ENCODE peak calls at places on chromosomes 11 and 22, in ten cellular contexts. T is right lobe of liver, U is testis, Q is A549, X is colonic mucosa, G is kidney, E is sigmoid colon, D is HCT116, V is K562, C is cardiac muscle cell. L is an unnamed sample. For H3K4me1, the result is how much of the 10 kb centered on the place peaks cover.

GRCh38 chr11:3196161-3197043 is 22.2 kb downstream of the MRGPRG start:
- DNase-seq in X (no peak), C (no peak), D (no peak), U (peak), G (peak), E (peak), T (no peak), V (no peak), Q (no peak), L (no peak)

GRCh38 chr11:26483101-26483500 is 89.0 kb downstream of the MUC15 start:
- DNase-seq in T (no peak), V (no peak), G (no peak), E (no peak), D (no peak), U (no peak), Q (no peak), X (no peak), C (no peak), L (no peak)

GRCh38 chr22:43135565-43135964 is 7.6 kb downstream of the MCAT start:
- DNase-seq in G (no peak), T (no peak), D (no peak), X (no peak), Q (no peak), E (no peak), C (no peak), U (no peak), V (no peak), L (no peak)

GRCh38 chr22:40310081-40310770 is 36.1 kb upstream of the ADSL start:
- DNase-seq in G (no peak), D (no peak), T (no peak), U (no peak), V (no peak), E (peak), C (peak), X (no peak), Q (no peak), L (no peak)

GRCh38 chr11:75031771-75032549 is 43.2 kb downstream of the NEU3 start:
- DNase-seq in T (peak), V (peak), E (peak), X (peak), D (peak), C (peak), Q (peak), G (peak), U (peak), L (peak)

GRCh38 chr11:64092761-64093136 is 57.0 kb downstream of the FLRT1 start:
- DNase-seq in G (no peak), C (no peak), T (no peak), U (no peak), V (no peak), E (no peak), D (no peak), X (no peak), Q (no peak), L (no peak)

GRCh38 chr22:44648821-44649566 is 53.0 kb upstream of the PRR5 start:
- DNase-seq in G (peak), T (no peak), D (no peak), U (no peak), V (no peak), C (peak), Q (no peak), X (peak), E (peak), L (peak)

GRCh38 chr11:65115361-65116082 is 2.0 kb downstream of the ZNHIT2 start:
- DNase-seq in X (no peak), E (no peak), U (no peak), T (no peak), D (no peak), G (peak), Q (no peak), C (no peak), V (no peak), L (no peak)

GRCh38 chr11:119375629-119376196 is 5.8 kb downstream of the USP2 start:
- DNase-seq in E (peak), G (peak), X (peak), D (no peak), U (peak), Q (no peak), V (peak), T (peak), C (peak), L (no peak)

GRCh38 chr11:77449060-77449521 is 24.8 kb downstream of the PAK1 start:
- DNase-seq in U (no peak), C (no peak), E (no peak), X (no peak), G (no peak), V (no peak), Q (no peak), T (no peak), D (no peak), L (peak)

GRCh38 chr11:11148598-11148997 is 204.5 kb downstream of the CSNK2A3 start:
- DNase-seq in C (no peak), G (no peak), U (no peak), T (no peak), E (no peak), Q (no peak), D (no peak), V (no peak), X (no peak), L (no peak)

GRCh38 chr11:10796191-10796590 is 12.5 kb downstream of the EIF4G2 start:
- DNase-seq in D (no peak), C (no peak), U (no peak), G (no peak), X (no peak), E (no peak), V (no peak), Q (no peak), T (no peak), L (no peak)

GRCh38 chr11:69920500-69921428 is 101.5 kb upstream of the FGF3 start:
- DNase-seq in V (no peak), G (peak), C (no peak), T (peak), X (no peak), E (peak), U (no peak), D (no peak), Q (no peak), L (no peak)

GRCh38 chr11:3837793-3838192 is 3.0 kb downstream of the RHOG start:
- DNase-seq in T (peak), D (no peak), G (no peak), U (peak), V (peak), X (peak), E (peak), C (peak), Q (no peak), L (no peak)

GRCh38 chr11:112734207-112734606 is 227.0 kb upstream of the NCAM1 start:
- DNase-seq in U (peak), T (no peak), V (no peak), G (no peak), E (no peak), Q (no peak), X (no peak), C (peak), D (no peak), L (peak)

GRCh38 chr11:134032501-134033091 is 36.3 kb upstream of the JAM3 start:
- DNase-seq in Q (no peak), X (peak), T (no peak), G (peak), D (no peak), U (peak), C (no peak), V (no peak), E (peak), L (no peak)

GRCh38 chr11:3123761-3124733 is 41.1 kb downstream of the OSBPL5 start:
- DNase-seq in Q (peak), E (peak), G (peak), C (peak), X (peak), D (peak), V (no peak), T (peak), U (peak), L (peak)

GRCh38 chr11:129230006-129230405 is 37.9 kb upstream of the ARHGAP32 start:
- DNase-seq in U (no peak), D (no peak), C (peak), G (no peak), V (no peak), E (no peak), T (no peak), Q (no peak), X (no peak), L (no peak)

GRCh38 chr11:110337570-110338193 is 41.3 kb upstream of the RDX start:
- DNase-seq in T (no peak), Q (no peak), U (no peak), C (peak), G (no peak), E (no peak), D (peak), X (no peak), V (no peak), L (peak)

GRCh38 chr11:45163956-45164575 is 17.6 kb downstream of the PRDM11 start:
- DNase-seq in T (no peak), X (no peak), G (no peak), V (no peak), U (no peak), D (no peak), Q (no peak), C (no peak), E (peak), L (no peak)
- H3K4me1 ChIP-seq in T (under half), X (under half), G (under half), V (under half), U (under half), D (under half), Q (under half), C (under half), E (under half), L (under half)

DNA sequence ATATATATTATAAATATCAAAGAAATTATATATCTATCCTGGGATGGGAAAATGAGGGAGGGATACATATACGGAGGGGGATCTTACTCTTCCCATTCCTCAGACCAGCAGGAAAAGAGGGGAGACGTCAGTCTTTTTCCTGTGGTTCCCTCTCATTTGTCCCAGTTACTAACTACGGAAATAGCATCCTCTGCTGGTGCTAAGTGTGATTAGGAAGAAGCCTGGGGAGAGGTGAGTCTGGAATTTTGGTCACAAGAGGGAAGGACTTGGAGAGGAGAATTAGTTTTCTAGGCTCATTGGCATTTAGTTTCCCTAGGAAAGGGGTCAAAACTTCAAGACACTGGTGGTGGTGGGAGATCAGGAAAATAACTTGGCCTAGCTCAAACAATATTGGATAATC is 11.6 kb downstream of the MED19 start:
- DNase-seq in Q (no peak), D (no peak), T (no peak), E (no peak), G (no peak), X (no peak), C (no peak), U (no peak), V (no peak), L (no peak)
- TF ChIP-seq CTCF in Q (no peak), D (peak), T (no peak), E (no peak), G (no peak), X (no peak), C (no peak), U (no peak), V (no peak), L (peak)

GRCh38 chr22:46429327-46429853 is 93.9 kb downstream of the TRMU start:
- DNase-seq in G (no peak), T (no peak), E (no peak), X (peak), U (no peak), V (no peak), Q (no peak), D (no peak), C (no peak), L (no peak)
- H3K4me1 ChIP-seq in G (under half), T (under half), E (under half), X (under half), U (under half), V (under half), Q (under half), D (under half), C (under half), L (under half)

DNA sequence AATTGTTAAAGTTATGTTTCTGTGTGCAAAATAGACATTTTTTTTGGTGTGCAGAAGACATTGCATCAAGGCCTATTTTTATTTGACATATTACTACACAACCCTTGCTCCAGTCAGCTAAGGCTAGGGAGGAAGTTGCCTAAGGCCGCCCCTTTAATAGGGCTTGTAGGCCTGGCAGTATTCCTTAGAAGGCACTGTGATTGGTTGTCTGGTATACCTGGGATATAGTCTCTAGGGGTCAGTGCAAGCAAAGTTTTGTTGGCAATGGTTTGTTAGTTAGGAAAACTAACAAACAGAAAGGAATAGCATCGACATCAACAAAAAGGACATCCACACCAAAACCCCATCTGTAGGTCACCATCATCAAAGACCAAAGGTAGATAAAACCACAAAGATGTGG is 16.9 kb downstream of the CCDC15 start:
- DNase-seq in G (no peak), U (no peak), C (peak), Q (peak), V (peak), D (peak), X (no peak), T (no peak), E (no peak), L (peak)
- TF ChIP-seq CTCF in G (no peak), U (no peak), C (no peak), Q (no peak), V (no peak), D (peak), X (no peak), T (no peak), E (no peak), L (peak)

GRCh38 chr22:20788627-20789344 is 14.9 kb downstream of the SERPIND1 start:
- DNase-seq in G (no peak), Q (no peak), V (no peak), C (no peak), T (no peak), E (no peak), U (no peak), D (no peak), X (no peak), L (no peak)
- H3K4me1 ChIP-seq in G (under half), Q (under half), V (under half), C (under half), T (under half), E (under half), U (under half), D (under half), X (under half), L (under half)

DNA sequence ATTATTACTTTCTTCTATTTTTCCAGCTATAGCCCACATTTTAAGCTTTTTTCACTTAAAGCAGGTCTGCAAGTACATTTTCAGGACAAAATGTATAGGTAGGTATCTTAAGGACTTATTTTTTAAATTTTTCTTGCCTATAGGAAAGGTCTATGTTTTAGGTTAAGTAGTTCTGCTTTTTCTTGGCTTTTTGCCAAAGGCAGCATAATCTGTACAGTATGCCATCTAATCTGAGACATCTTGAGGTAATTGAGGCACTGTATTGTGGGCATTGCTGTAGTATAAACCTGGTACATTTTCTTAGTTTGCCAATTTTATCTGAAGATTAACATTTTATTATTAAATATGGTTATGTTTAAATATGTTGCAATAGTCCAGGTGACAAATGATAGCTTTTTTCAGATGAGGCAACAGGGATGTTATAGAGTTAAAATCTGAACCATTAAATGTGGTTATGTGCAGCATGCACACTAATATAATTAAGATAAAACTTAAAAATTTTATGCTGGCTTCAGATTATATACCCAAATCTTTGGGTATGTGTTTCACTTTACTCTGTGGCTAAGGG is 42.9 kb downstream of the QSER1 start:
- DNase-seq in U (no peak), D (no peak), G (no peak), C (no peak), T (no peak), E (no peak), X (no peak), Q (no peak), V (no peak), L (no peak)
- TF ChIP-seq CTCF in U (no peak), D (no peak), G (no peak), C (no peak), T (no peak), E (no peak), X (no peak), Q (no peak), V (no peak), L (no peak)